ENCODE peak calls at places on chromosomes 13 and 19, in four cellular contexts. A is PC-3, H is adipocyte, X is iris pigment epithelial cell. K is an unnamed sample.

GRCh38 chr13:37295046-37295445 is 189.6 kb upstream of the CSNK1A1L start:
- DNase-seq in A (no peak), H (no peak), X (peak; percentile 36), K (no peak)

GRCh38 chr13:109764474-109765292 is 21.7 kb downstream of the IRS2 start:
- DNase-seq in X (no peak), H (no peak), A (no peak), K (peak; percentile 63)

GRCh38 chr19:1747285-1748114 is 5.8 kb upstream of the ONECUT3 start:
- DNase-seq in X (peak; percentile 81), H (no peak), A (peak; percentile 97), K (peak; percentile 96)

GRCh38 chr13:78334059-78334458 is 269.3 kb downstream of the POU4F1 start:
- DNase-seq in A (no peak), H (no peak), X (no peak), K (no peak)

GRCh38 chr13:51047434-51048165 is 63.5 kb downstream of the C13orf42 start:
- DNase-seq in A (no peak), H (no peak), X (no peak), K (no peak)

GRCh38 chr13:79352107-79352506 is 53.9 kb downstream of the RBM26 start:
- DNase-seq in H (peak; percentile 14), X (no peak), A (no peak), K (no peak)

GRCh38 chr13:41458939-41459753 is 1.8 kb downstream of the RGCC start:
- DNase-seq in H (peak; percentile 57), X (peak; percentile 75), A (peak; percentile 59), K (peak; percentile 65)

GRCh38 chr13:66994097-66994496 is 236.0 kb downstream of the PCDH9 start:
- DNase-seq in X (peak; percentile 70), A (no peak), H (peak; percentile 91), K (peak; percentile 29)

GRCh38 chr19:47509973-47510372 is 4.9 kb downstream of the NAPA start:
- DNase-seq in A (peak; percentile 2), X (no peak), H (no peak), K (peak; percentile 63)

GRCh38 chr19:30334841-30335240 is 37.3 kb upstream of the ZNF536 start:
- DNase-seq in A (no peak), H (no peak), X (no peak), K (no peak)

GRCh38 chr13:83065136-83065535 is 817.1 kb downstream of the SLITRK1 start:
- DNase-seq in X (peak; percentile 88), H (peak; percentile 88), A (no peak), K (no peak)

GRCh38 chr13:103694471-103694870 is 628.3 kb upstream of the SLC10A2 start:
- DNase-seq in H (no peak), A (no peak), X (no peak), K (no peak)

GRCh38 chr13:105272660-105273631 is 1262.5 kb downstream of the EFNB2 start:
- DNase-seq in A (no peak), X (peak; percentile 7), H (peak; percentile 22), K (no peak)

GRCh38 chr13:107144432-107144831 is 576.5 kb upstream of the ARGLU1 start:
- DNase-seq in H (peak; percentile 68), X (peak; percentile 24), A (peak; percentile 12), K (peak; percentile 7)

GRCh38 chr19:32864318-32865007 is 5.1 kb downstream of the SLC7A9 start:
- DNase-seq in X (no peak), A (no peak), H (no peak), K (no peak)

GRCh38 chr19:38737297-38737865 is 6.9 kb downstream of the CAPN12 start:
- DNase-seq in A (no peak), H (no peak), X (no peak), K (no peak)

GRCh38 chr13:103539265-103539664 is 473.0 kb upstream of the SLC10A2 start:
- DNase-seq in A (no peak), X (no peak), H (no peak), K (no peak)

GRCh38 chr13:45441633-45442032 is 23.1 kb upstream of the COG3 start:
- DNase-seq in H (peak; percentile 24), A (peak; percentile 54), X (peak; percentile 54), K (peak; percentile 56)

GRCh38 chr19:33535176-33535575 is 13.6 kb upstream of the PEPD start:
- DNase-seq in A (no peak), H (no peak), X (peak; percentile 34), K (peak; percentile 8)

GRCh38 chr13:68234278-68234677 is 1004.1 kb upstream of the PCDH9 start:
- DNase-seq in H (peak; percentile 36), A (peak; percentile 15), X (peak; percentile 25), K (peak; percentile 5)

GRCh38 chr19:44807652-44808462 is 1.0 kb upstream of the BCAM start:
- DNase-seq in A (peak; percentile 60), X (no peak), H (peak; percentile 67), K (peak; percentile 53)

GRCh38 chr19:17248011-17248776 is 2.5 kb upstream of the NR2F6 start:
- DNase-seq in A (no peak), X (no peak), H (no peak), K (peak; percentile 70)